ENCODE peak calls at places on chromosomes 13 and 19, in seven cellular contexts. E is GM23248; Y is ovary; S is CD8-positive, alpha-beta memory T cell; V is CD4-positive, alpha-beta T cell; L is A673; O is pancreas. Q is an unnamed sample. For H3K9me3, the result is how much of the 10 kb centered on the place peaks cover.

GRCh38 chr19:2334986-2335846 is 6.7 kb downstream of the SPPL2B start:
- DNase-seq in O (no peak), E (peak), V (no peak), L (no peak), Y (peak), S (peak), Q (no peak)

GRCh38 chr13:110524484-110525254 is 36.9 kb downstream of the RAB20 start:
- DNase-seq in V (peak), S (no peak), L (no peak), E (no peak), Y (no peak), O (peak), Q (no peak)

GRCh38 chr19:53394974-53395839 is at the start of gene ZNF765:
- DNase-seq in L (peak), V (peak), O (peak), S (peak), Y (peak), E (peak), Q (peak)

GRCh38 chr19:56137405-56137804 is 3.7 kb upstream of the ZNF444 start:
- DNase-seq in L (no peak), E (no peak), O (peak), S (no peak), Y (no peak), V (no peak), Q (no peak)

GRCh38 chr13:45209229-45209628 is 8.4 kb upstream of the KCTD4 start:
- DNase-seq in V (no peak), E (peak), O (no peak), L (no peak), Y (no peak), S (no peak), Q (no peak)

GRCh38 chr19:42253245-42254082 is 1.5 kb downstream of the ERF start:
- DNase-seq in Y (peak), O (peak), E (peak), V (peak), S (peak), L (peak), Q (peak)

GRCh38 chr13:40189426-40189825 is 477.0 kb downstream of the FOXO1 start:
- DNase-seq in V (no peak), E (no peak), Y (no peak), O (no peak), L (no peak), S (no peak), Q (no peak)

GRCh38 chr13:99087954-99088491 is 110.2 kb upstream of the DOCK9 start:
- DNase-seq in S (no peak), O (no peak), Y (peak), E (no peak), V (peak), L (no peak), Q (no peak)

GRCh38 chr13:25300861-25301346 is 521 bp upstream of the NUP58 start:
- DNase-seq in V (peak), O (peak), E (no peak), L (no peak), Y (peak), S (peak), Q (no peak)

GRCh38 chr13:104875008-104875762 is 1660.3 kb downstream of the EFNB2 start:
- DNase-seq in V (no peak), Y (no peak), S (no peak), O (no peak), E (no peak), L (no peak), Q (no peak)

GRCh38 chr13:111929036-111929616 is 137.8 kb upstream of the SOX1 start:
- DNase-seq in E (no peak), S (no peak), O (peak), Y (no peak), V (no peak), L (no peak), Q (no peak)

GRCh38 chr19:5811117-5811516 is 6.2 kb downstream of the NRTN start:
- DNase-seq in V (no peak), L (no peak), E (no peak), S (no peak), O (no peak), Y (no peak), Q (no peak)

GRCh38 chr13:77919351-77920294 is 992 bp upstream of the EDNRB start:
- DNase-seq in L (peak), O (peak), V (no peak), Y (peak), E (peak), S (no peak), Q (no peak)

GRCh38 chr13:101289764-101290163 is 126.5 kb downstream of the NALCN start:
- DNase-seq in E (peak), V (no peak), Y (no peak), O (no peak), S (no peak), L (peak), Q (no peak)

GRCh38 chr19:15563325-15563794 is 51.7 kb upstream of the CYP4F8 start:
- DNase-seq in L (peak), O (peak), E (peak), S (no peak), Y (peak), V (no peak), Q (no peak)

GRCh38 chr13:25249001-25249543 is 38.2 kb downstream of the MTMR6 start:
- DNase-seq in E (peak), O (no peak), Y (no peak), V (no peak), L (peak), S (no peak), Q (no peak)

GRCh38 chr13:40635315-40635995 is 31.0 kb downstream of the FOXO1 start:
- DNase-seq in E (no peak), S (no peak), V (no peak), O (no peak), L (no peak), Y (no peak), Q (no peak)

GRCh38 chr13:66207610-66208009 is 1022.5 kb downstream of the PCDH9 start:
- DNase-seq in V (no peak), E (no peak), Y (no peak), O (no peak), S (no peak), L (no peak), Q (no peak)

GRCh38 chr13:110455941-110456340 is 105.6 kb downstream of the RAB20 start:
- DNase-seq in L (peak), S (peak), O (peak), Y (peak), E (peak), V (peak), Q (peak)

GRCh38 chr13:87498681-87499080 is 172.5 kb upstream of the SLITRK5 start:
- DNase-seq in V (no peak), L (peak), Y (no peak), E (peak), S (no peak), O (no peak), Q (no peak)

GRCh38 chr19:2731181-2732117 is 8.4 kb downstream of the SLC39A3 start:
- DNase-seq in O (no peak), S (no peak), L (no peak), E (no peak), V (no peak), Y (no peak), Q (no peak)

GRCh38 chr19:19458110-19458816 is 52.8 kb downstream of the GATAD2A start:
- DNase-seq in V (no peak), E (no peak), L (no peak), S (peak), Y (no peak), O (no peak), Q (no peak)

GRCh38 chr19:49331616-49332055 is 3.6 kb upstream of the CD37 start:
- DNase-seq in L (peak), O (no peak), Y (no peak), S (peak), V (peak), E (peak), Q (peak)

GRCh38 chr19:4522291-4523002 is 4.2 kb upstream of the PLIN4 start:
- DNase-seq in V (no peak), O (no peak), E (no peak), Y (no peak), L (no peak), S (no peak), Q (no peak)

GRCh38 chr19:34676697-34677385 is at the start of gene SCGB2B2:
- DNase-seq in E (no peak), V (peak), L (peak), O (no peak), Y (no peak), S (no peak), Q (no peak)

GRCh38 chr13:66795636-66796035 is 434.5 kb downstream of the PCDH9 start:
- DNase-seq in E (no peak), S (no peak), L (no peak), O (no peak), Y (no peak), V (no peak), Q (no peak)

GRCh38 chr19:10424011-10424637 is 3.8 kb downstream of the PDE4A start:
- DNase-seq in O (peak), E (peak), S (peak), L (peak), V (peak), Y (peak), Q (peak)

GRCh38 chr13:46288570-46289259 is 77.0 kb downstream of the LRRC63 start:
- DNase-seq in V (no peak), S (no peak), O (no peak), L (peak), E (peak), Y (no peak), Q (no peak)

GRCh38 chr13:45299194-45299593 is 41.8 kb downstream of the TPT1 start:
- DNase-seq in V (no peak), Y (no peak), L (no peak), E (no peak), O (no peak), S (no peak), Q (no peak)

GRCh38 chr13:50732712-50733111 is 110.8 kb downstream of the DLEU7 start:
- DNase-seq in V (no peak), L (no peak), Y (no peak), E (peak), O (no peak), S (no peak), Q (no peak)

GRCh38 chr19:37537391-37537947 is 30.7 kb downstream of the ZNF793 start:
- DNase-seq in Y (no peak), E (peak), L (no peak), O (no peak), S (no peak), V (no peak), Q (no peak)
- H3K9me3 ChIP-seq in Y (under half), E (under half), L (under half), O (under half), S (under half), V (half or more), Q (under half)

GRCh38 chr13:19070398-19070735 is 111.3 kb downstream of the TUBA3C start:
- DNase-seq in E (no peak), O (no peak), Y (no peak), S (no peak), V (no peak), L (no peak), Q (no peak)

GRCh38 chr13:19071161-19071936 is 110.3 kb downstream of the TUBA3C start:
- DNase-seq in S (no peak), Y (no peak), E (no peak), V (no peak), O (no peak), L (no peak), Q (no peak)

GRCh38 chr13:19074519-19074918 is 107.1 kb downstream of the TUBA3C start:
- DNase-seq in Y (no peak), L (no peak), V (no peak), O (no peak), S (no peak), E (no peak), Q (no peak)

GRCh38 chr13:19069684-19070397 is 111.8 kb downstream of the TUBA3C start:
- DNase-seq in V (no peak), S (no peak), O (no peak), Y (no peak), E (no peak), L (no peak), Q (no peak)

GRCh38 chr13:19072543-19072942 is 109.1 kb downstream of the TUBA3C start:
- DNase-seq in Y (no peak), S (no peak), V (no peak), L (no peak), O (no peak), E (no peak), Q (no peak)
- H3K9me3 ChIP-seq in Y (under half), S (under half), V (under half), L (under half), O (under half), E (under half), Q (under half)

GRCh38 chr19:30149300-30149699 is 207.3 kb downstream of the URI1 start:
- DNase-seq in L (no peak), Y (no peak), E (no peak), S (no peak), O (no peak), V (no peak), Q (no peak)
- H3K9me3 ChIP-seq in L (under half), Y (under half), E (under half), S (under half), O (under half), V (under half), Q (under half)

GRCh38 chr19:23439623-23440022 is 44.4 kb upstream of the ZNF91 start:
- DNase-seq in Y (no peak), V (no peak), S (no peak), E (no peak), O (no peak), L (no peak), Q (no peak)

GRCh38 chr19:23436318-23436717 is 41.0 kb upstream of the ZNF91 start:
- DNase-seq in S (no peak), E (no peak), Y (no peak), V (no peak), O (no peak), L (no peak), Q (no peak)

GRCh38 chr19:23436944-23437343 is 41.7 kb upstream of the ZNF91 start:
- DNase-seq in L (no peak), Y (no peak), E (no peak), V (no peak), S (no peak), O (no peak), Q (no peak)

GRCh38 chr19:23440207-23440606 is 44.9 kb upstream of the ZNF91 start:
- DNase-seq in O (no peak), Y (no peak), S (no peak), L (no peak), E (peak), V (no peak), Q (no peak)

DNA sequence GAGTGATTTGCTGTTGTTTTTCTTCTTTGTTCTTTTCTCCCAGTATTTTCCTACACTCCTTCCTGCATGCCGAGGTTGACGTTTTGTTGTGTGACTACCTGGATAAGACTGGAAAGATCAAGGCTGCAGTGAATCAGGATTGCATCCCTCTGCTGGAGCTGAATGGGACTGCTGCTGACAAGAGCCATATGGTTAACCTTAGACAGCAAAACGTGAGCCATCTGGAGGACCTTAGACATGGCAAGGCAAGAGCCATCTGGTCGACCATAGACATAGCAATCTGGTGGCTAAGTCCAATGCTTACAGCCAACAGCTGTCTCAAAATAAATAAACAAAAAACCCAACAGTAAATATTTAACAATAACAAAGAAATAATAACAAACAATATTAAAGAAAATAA is 42.6 kb upstream of the ZNF91 start:
- DNase-seq in O (no peak), E (no peak), Y (no peak), L (no peak), S (no peak), V (no peak), Q (no peak)
- H3K9me3 ChIP-seq in O (under half), E (under half), Y (under half), L (under half), S (under half), V (under half), Q (under half)

GRCh38 chr19:6979341-6979740 is 41.9 kb downstream of the MBD3L2B start:
- DNase-seq in S (no peak), Y (no peak), V (no peak), L (no peak), O (no peak), E (no peak), Q (no peak)
- H3K9me3 ChIP-seq in S (under half), Y (under half), V (under half), L (under half), O (under half), E (under half), Q (under half)

GRCh38 chr19:44666852-44667251 is 4.4 kb upstream of the CEACAM19 start:
- DNase-seq in E (no peak), S (no peak), O (no peak), L (no peak), Y (no peak), V (no peak), Q (no peak)
- H3K9me3 ChIP-seq in E (under half), S (under half), O (under half), L (under half), Y (under half), V (under half), Q (under half)

GRCh38 chr19:58213075-58213369 is 15.7 kb upstream of the ZNF544 start:
- DNase-seq in L (no peak), O (no peak), E (no peak), V (no peak), Y (no peak), S (no peak), Q (no peak)
- H3K9me3 ChIP-seq in L (half or more), O (half or more), E (under half), V (half or more), Y (under half), S (half or more), Q (under half)

GRCh38 chr19:21519488-21519887 is 14.1 kb downstream of the ZNF429 start:
- DNase-seq in V (no peak), Y (no peak), E (no peak), O (no peak), L (no peak), S (no peak), Q (no peak)
- H3K9me3 ChIP-seq in V (half or more), Y (under half), E (under half), O (under half), L (under half), S (under half), Q (under half)

Q was measured in T-helper 17 cell.